ENCODE peak calls at places on chromosomes 3 and 15, in nine cellular contexts. One of them, this sample, is unnamed.
A peak's percentile ranks its signal among the peaks of the same experiment; 100 is the strongest.

GRCh38 chr3:62873672-62874397 is 1.4 kb downstream of the CADPS start:
- DNase-seq in heart right ventricle: peak; percentile 70
- DNase-seq in NB4: peak; percentile 3
- DNase-seq in SK-N-SH: peak; percentile 81
- DNase-seq in spleen: peak; percentile 67
- DNase-seq in HFF-Myc: no peak
- DNase-seq in astrocyte of the cerebellum: no peak
- DNase-seq in right lobe of liver: no peak
- DNase-seq in tibial nerve: no peak
- DNase-seq in this sample: no peak

GRCh38 chr15:48671381-48672022 is 26.0 kb upstream of the FBN1 start:
- DNase-seq in heart right ventricle: peak; percentile 40
- DNase-seq in NB4: no peak
- DNase-seq in SK-N-SH: no peak
- DNase-seq in spleen: no peak
- DNase-seq in HFF-Myc: no peak
- DNase-seq in astrocyte of the cerebellum: peak; percentile 38
- DNase-seq in right lobe of liver: no peak
- DNase-seq in tibial nerve: peak; percentile 65
- DNase-seq in this sample: peak; percentile 64

GRCh38 chr3:4550957-4551754 is 58.0 kb downstream of the ITPR1 start:
- DNase-seq in heart right ventricle: peak; percentile 24
- DNase-seq in NB4: no peak
- DNase-seq in SK-N-SH: peak; percentile 33
- DNase-seq in spleen: no peak
- DNase-seq in HFF-Myc: no peak
- DNase-seq in astrocyte of the cerebellum: no peak
- DNase-seq in right lobe of liver: no peak
- DNase-seq in tibial nerve: no peak
- DNase-seq in this sample: no peak

GRCh38 chr15:61834076-61834697 is 226.1 kb downstream of the VPS13C start:
- DNase-seq in heart right ventricle: peak; percentile 84
- DNase-seq in NB4: peak; percentile 71
- DNase-seq in SK-N-SH: peak; percentile 75
- DNase-seq in spleen: peak; percentile 91
- DNase-seq in HFF-Myc: peak; percentile 41
- DNase-seq in astrocyte of the cerebellum: peak; percentile 78
- DNase-seq in right lobe of liver: peak; percentile 79
- DNase-seq in tibial nerve: peak; percentile 95
- DNase-seq in this sample: peak; percentile 23

GRCh38 chr3:29144807-29145206 is 136.1 kb upstream of the RBMS3 start:
- DNase-seq in heart right ventricle: peak; percentile 10
- DNase-seq in NB4: no peak
- DNase-seq in SK-N-SH: peak; percentile 55
- DNase-seq in spleen: no peak
- DNase-seq in HFF-Myc: peak; percentile 24
- DNase-seq in astrocyte of the cerebellum: peak; percentile 6
- DNase-seq in right lobe of liver: no peak
- DNase-seq in tibial nerve: peak; percentile 17
- DNase-seq in this sample: no peak

GRCh38 chr3:107969994-107970896 is 120.6 kb downstream of the CD47 start:
- DNase-seq in heart right ventricle: no peak
- DNase-seq in NB4: no peak
- DNase-seq in SK-N-SH: peak; percentile 33
- DNase-seq in spleen: no peak
- DNase-seq in HFF-Myc: no peak
- DNase-seq in astrocyte of the cerebellum: no peak
- DNase-seq in right lobe of liver: no peak
- DNase-seq in tibial nerve: no peak
- DNase-seq in this sample: no peak

GRCh38 chr3:161104561-161105551 is at the start of gene B3GALNT1:
- DNase-seq in heart right ventricle: peak; percentile 67
- DNase-seq in NB4: no peak
- DNase-seq in SK-N-SH: peak; percentile 81
- DNase-seq in spleen: peak; percentile 87
- DNase-seq in HFF-Myc: peak; percentile 20
- DNase-seq in astrocyte of the cerebellum: peak; percentile 26
- DNase-seq in right lobe of liver: peak; percentile 68
- DNase-seq in tibial nerve: peak; percentile 16
- DNase-seq in this sample: no peak

GRCh38 chr3:136380530-136380929 is 130.4 kb downstream of the PCCB start:
- DNase-seq in heart right ventricle: no peak
- DNase-seq in NB4: no peak
- DNase-seq in SK-N-SH: no peak
- DNase-seq in spleen: no peak
- DNase-seq in HFF-Myc: no peak
- DNase-seq in astrocyte of the cerebellum: no peak
- DNase-seq in right lobe of liver: no peak
- DNase-seq in tibial nerve: no peak
- DNase-seq in this sample: no peak

GRCh38 chr3:169379496-169380121 is 283.9 kb downstream of the MECOM start:
- DNase-seq in heart right ventricle: no peak
- DNase-seq in NB4: no peak
- DNase-seq in SK-N-SH: no peak
- DNase-seq in spleen: no peak
- DNase-seq in HFF-Myc: no peak
- DNase-seq in astrocyte of the cerebellum: no peak
- DNase-seq in right lobe of liver: no peak
- DNase-seq in tibial nerve: no peak
- DNase-seq in this sample: no peak

GRCh38 chr3:25849641-25850040 is 59.8 kb downstream of the OXSM start:
- DNase-seq in heart right ventricle: no peak
- DNase-seq in NB4: no peak
- DNase-seq in SK-N-SH: no peak
- DNase-seq in spleen: no peak
- DNase-seq in HFF-Myc: no peak
- DNase-seq in astrocyte of the cerebellum: peak; percentile 12
- DNase-seq in right lobe of liver: no peak
- DNase-seq in tibial nerve: no peak
- DNase-seq in this sample: no peak

GRCh38 chr3:30752961-30753360 is 141.5 kb downstream of the GADL1 start:
- DNase-seq in heart right ventricle: no peak
- DNase-seq in NB4: peak; percentile 71
- DNase-seq in SK-N-SH: no peak
- DNase-seq in spleen: no peak
- DNase-seq in HFF-Myc: no peak
- DNase-seq in astrocyte of the cerebellum: peak; percentile 15
- DNase-seq in right lobe of liver: no peak
- DNase-seq in tibial nerve: no peak
- DNase-seq in this sample: peak; percentile 28

GRCh38 chr15:39213385-39213840 is 367.5 kb upstream of the THBS1 start:
- DNase-seq in heart right ventricle: peak; percentile 43
- DNase-seq in NB4: peak; percentile 26
- DNase-seq in SK-N-SH: no peak
- DNase-seq in spleen: no peak
- DNase-seq in HFF-Myc: no peak
- DNase-seq in astrocyte of the cerebellum: peak; percentile 97
- DNase-seq in right lobe of liver: no peak
- DNase-seq in tibial nerve: no peak
- DNase-seq in this sample: no peak

GRCh38 chr3:178703268-178703975 is 167.2 kb downstream of the KCNMB2 start:
- DNase-seq in heart right ventricle: no peak
- DNase-seq in NB4: no peak
- DNase-seq in SK-N-SH: no peak
- DNase-seq in spleen: no peak
- DNase-seq in HFF-Myc: peak; percentile 88
- DNase-seq in astrocyte of the cerebellum: peak; percentile 57
- DNase-seq in right lobe of liver: no peak
- DNase-seq in tibial nerve: no peak
- DNase-seq in this sample: peak; percentile 43

GRCh38 chr3:28328188-28329151 is 20.1 kb upstream of the ZCWPW2 start:
- DNase-seq in heart right ventricle: no peak
- DNase-seq in NB4: peak; percentile 25
- DNase-seq in SK-N-SH: no peak
- DNase-seq in spleen: no peak
- DNase-seq in HFF-Myc: no peak
- DNase-seq in astrocyte of the cerebellum: no peak
- DNase-seq in right lobe of liver: no peak
- DNase-seq in tibial nerve: no peak
- DNase-seq in this sample: no peak

GRCh38 chr3:42493798-42494151 is 8.7 kb upstream of the VIPR1 start:
- DNase-seq in heart right ventricle: no peak
- DNase-seq in NB4: no peak
- DNase-seq in SK-N-SH: no peak
- DNase-seq in spleen: no peak
- DNase-seq in HFF-Myc: no peak
- DNase-seq in astrocyte of the cerebellum: no peak
- DNase-seq in right lobe of liver: no peak
- DNase-seq in tibial nerve: no peak
- DNase-seq in this sample: no peak

GRCh38 chr3:157104521-157104920 is 55.4 kb downstream of the CCNL1 start:
- DNase-seq in heart right ventricle: no peak
- DNase-seq in NB4: no peak
- DNase-seq in SK-N-SH: no peak
- DNase-seq in spleen: no peak
- DNase-seq in HFF-Myc: no peak
- DNase-seq in astrocyte of the cerebellum: no peak
- DNase-seq in right lobe of liver: no peak
- DNase-seq in tibial nerve: no peak
- DNase-seq in this sample: no peak

GRCh38 chr3:36132214-36132613 is 248.1 kb upstream of the STAC start:
- DNase-seq in heart right ventricle: no peak
- DNase-seq in NB4: no peak
- DNase-seq in SK-N-SH: no peak
- DNase-seq in spleen: no peak
- DNase-seq in HFF-Myc: no peak
- DNase-seq in astrocyte of the cerebellum: no peak
- DNase-seq in right lobe of liver: no peak
- DNase-seq in tibial nerve: no peak
- DNase-seq in this sample: no peak
- TF ChIP-seq CTCF in heart right ventricle: no peak
- TF ChIP-seq CTCF in NB4: peak; percentile 20
- TF ChIP-seq CTCF in SK-N-SH: peak; percentile 35
- TF ChIP-seq CTCF in spleen: no peak
- TF ChIP-seq CTCF in HFF-Myc: peak; percentile 34
- TF ChIP-seq CTCF in astrocyte of the cerebellum: peak; percentile 13
- TF ChIP-seq CTCF in right lobe of liver: no peak
- TF ChIP-seq CTCF in tibial nerve: no peak
- TF ChIP-seq CTCF in this sample: no peak

DNA sequence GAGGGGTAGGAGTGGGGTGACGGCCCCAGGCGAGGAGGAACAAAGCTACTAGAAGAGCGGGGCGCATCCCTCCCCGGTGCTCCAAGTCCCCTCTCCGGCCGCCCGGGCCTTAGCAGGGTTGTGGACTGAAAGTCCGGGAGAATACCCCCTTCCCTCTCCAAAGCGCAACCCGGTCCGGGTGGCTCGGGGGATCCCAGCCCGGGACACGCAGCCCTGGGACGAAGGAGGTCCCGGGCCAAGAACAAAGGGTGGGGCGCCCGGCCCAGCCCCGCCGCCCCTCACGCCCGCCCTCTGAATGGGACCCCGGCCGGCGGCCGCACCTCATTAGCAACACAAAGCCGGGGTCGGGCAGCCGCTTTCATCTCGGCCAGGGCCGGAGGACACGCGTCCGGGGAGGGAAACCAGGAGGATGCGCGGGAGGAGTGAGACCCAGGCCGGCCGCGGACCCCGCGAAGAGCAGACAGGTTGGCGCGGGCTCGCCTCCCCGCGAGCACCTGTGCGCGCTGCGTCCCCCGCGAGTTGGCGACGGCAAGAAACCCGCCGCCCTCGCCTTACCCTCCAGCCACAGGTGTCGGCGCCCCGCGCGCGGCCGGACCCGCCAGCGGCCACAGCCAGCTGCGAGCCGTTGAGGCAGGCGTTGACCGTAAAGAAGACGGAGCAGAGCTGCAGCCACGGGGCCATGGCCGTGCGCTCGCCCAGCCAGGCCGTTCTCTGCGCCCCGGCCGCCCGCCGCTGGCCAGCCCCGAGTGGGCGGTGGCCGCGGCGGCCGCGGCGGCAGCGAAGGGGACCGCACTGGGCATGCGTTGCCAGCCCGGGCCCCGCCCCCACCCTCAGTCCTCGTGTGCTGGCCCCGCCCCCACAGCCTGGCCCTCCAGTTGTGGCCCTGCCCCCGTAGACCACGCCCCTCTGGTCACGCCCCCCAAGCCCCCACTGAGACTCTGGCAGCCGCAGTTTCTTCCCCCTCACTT is at the start of gene IL17RD:
- DNase-seq in heart right ventricle: peak; percentile 88
- DNase-seq in NB4: peak; percentile 71
- DNase-seq in SK-N-SH: peak; percentile 98
- DNase-seq in spleen: peak; percentile 87
- DNase-seq in HFF-Myc: no peak
- DNase-seq in astrocyte of the cerebellum: peak; percentile 54
- DNase-seq in right lobe of liver: peak; percentile 73
- DNase-seq in tibial nerve: peak; percentile 66
- DNase-seq in this sample: peak; percentile 40
- TF ChIP-seq CTCF in heart right ventricle: no peak
- TF ChIP-seq CTCF in NB4: no peak
- TF ChIP-seq CTCF in SK-N-SH: no peak
- TF ChIP-seq CTCF in spleen: no peak
- TF ChIP-seq CTCF in HFF-Myc: no peak
- TF ChIP-seq CTCF in astrocyte of the cerebellum: no peak
- TF ChIP-seq CTCF in right lobe of liver: no peak
- TF ChIP-seq CTCF in tibial nerve: no peak
- TF ChIP-seq CTCF in this sample: no peak

GRCh38 chr15:79307251-79307650 is 3.7 kb upstream of the TMED3 start:
- DNase-seq in heart right ventricle: no peak
- DNase-seq in NB4: no peak
- DNase-seq in SK-N-SH: no peak
- DNase-seq in spleen: no peak
- DNase-seq in HFF-Myc: no peak
- DNase-seq in astrocyte of the cerebellum: no peak
- DNase-seq in right lobe of liver: no peak
- DNase-seq in tibial nerve: no peak
- DNase-seq in this sample: no peak
- TF ChIP-seq CTCF in heart right ventricle: no peak
- TF ChIP-seq CTCF in NB4: no peak
- TF ChIP-seq CTCF in SK-N-SH: no peak
- TF ChIP-seq CTCF in spleen: no peak
- TF ChIP-seq CTCF in HFF-Myc: no peak
- TF ChIP-seq CTCF in astrocyte of the cerebellum: no peak
- TF ChIP-seq CTCF in right lobe of liver: no peak
- TF ChIP-seq CTCF in tibial nerve: no peak
- TF ChIP-seq CTCF in this sample: no peak

DNA sequence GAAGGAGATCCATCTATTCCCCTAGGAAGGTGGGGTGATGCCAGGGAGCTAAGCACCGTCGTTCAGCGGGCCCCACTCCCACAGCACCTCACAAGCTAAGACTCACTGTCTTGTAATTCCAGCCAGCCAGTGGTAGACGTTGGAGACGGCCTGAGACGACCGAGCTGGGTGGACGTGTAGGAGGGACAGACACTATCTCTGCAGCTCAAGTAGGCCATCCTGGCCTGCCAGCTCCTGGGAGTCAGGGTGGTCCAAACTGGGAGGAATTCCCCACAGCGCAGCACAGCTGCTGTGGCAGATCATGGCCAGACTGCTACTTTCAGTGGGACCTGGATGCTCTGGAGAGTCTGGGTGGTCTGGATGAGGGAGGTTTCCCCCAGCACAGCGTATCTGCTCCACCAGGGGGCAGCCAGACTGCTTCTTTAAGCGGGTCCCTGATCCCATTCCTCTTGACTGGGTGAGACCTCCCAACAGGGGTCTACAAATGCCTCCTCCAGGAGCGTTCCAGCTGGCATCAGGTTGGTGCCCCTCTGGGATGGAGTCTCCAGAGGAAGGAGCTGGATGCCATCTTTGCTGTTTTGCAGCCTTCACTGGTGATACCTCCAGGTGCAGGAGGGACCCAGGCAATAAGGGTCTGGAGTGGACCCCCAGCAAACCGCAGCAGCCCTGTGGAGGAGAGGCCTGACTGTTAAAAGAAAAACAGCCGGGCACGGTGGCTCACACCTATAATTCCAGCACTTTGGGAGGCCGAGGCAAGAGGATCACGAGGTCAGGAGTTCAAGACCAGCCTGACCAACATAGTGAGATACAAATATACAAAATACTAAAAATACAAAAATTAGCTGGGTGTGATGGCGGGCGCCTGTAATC is 27.6 kb downstream of the GNB5 start:
- DNase-seq in heart right ventricle: no peak
- DNase-seq in NB4: peak; percentile 30
- DNase-seq in SK-N-SH: peak; percentile 34
- DNase-seq in spleen: no peak
- DNase-seq in HFF-Myc: no peak
- DNase-seq in astrocyte of the cerebellum: no peak
- DNase-seq in right lobe of liver: no peak
- DNase-seq in tibial nerve: no peak
- DNase-seq in this sample: no peak
- TF ChIP-seq CTCF in heart right ventricle: no peak
- TF ChIP-seq CTCF in NB4: peak; percentile 13
- TF ChIP-seq CTCF in SK-N-SH: peak; percentile 33
- TF ChIP-seq CTCF in spleen: peak; percentile 20
- TF ChIP-seq CTCF in HFF-Myc: peak; percentile 36
- TF ChIP-seq CTCF in astrocyte of the cerebellum: no peak
- TF ChIP-seq CTCF in right lobe of liver: no peak
- TF ChIP-seq CTCF in tibial nerve: no peak
- TF ChIP-seq CTCF in this sample: peak; percentile 5

This sample was measured in AG09319.